ENCODE peak calls at places on chromosomes 7 and 10, in five cellular contexts. One of them, this sample, is unnamed.
A peak's percentile ranks its signal among the peaks of the same experiment; 100 is the strongest.

GRCh38 chr7:43439631-43440401 is 143.1 kb upstream of the STK17A start:
- DNase-seq in BJ: no peak
- DNase-seq in mammary epithelial cell: peak; percentile 26
- DNase-seq in A673: peak; percentile 77
- DNase-seq in HL-60: peak; percentile 47
- DNase-seq in this sample: no peak

GRCh38 chr7:2018786-2019692 is 213.7 kb downstream of the MAD1L1 start:
- DNase-seq in BJ: peak; percentile 70
- DNase-seq in mammary epithelial cell: no peak
- DNase-seq in A673: peak; percentile 67
- DNase-seq in HL-60: peak; percentile 85
- DNase-seq in this sample: peak; percentile 18

GRCh38 chr10:32111585-32111984 is 55.4 kb upstream of the KIF5B start:
- DNase-seq in BJ: no peak
- DNase-seq in mammary epithelial cell: no peak
- DNase-seq in A673: no peak
- DNase-seq in HL-60: no peak
- DNase-seq in this sample: no peak

GRCh38 chr10:59971915-59972314 is 65.6 kb upstream of the CCDC6 start:
- DNase-seq in BJ: no peak
- DNase-seq in mammary epithelial cell: peak; percentile 43
- DNase-seq in A673: no peak
- DNase-seq in HL-60: no peak
- DNase-seq in this sample: peak; percentile 47

GRCh38 chr7:42993038-42993437 is 60.9 kb downstream of the MRPL32 start:
- DNase-seq in BJ: no peak
- DNase-seq in mammary epithelial cell: no peak
- DNase-seq in A673: no peak
- DNase-seq in HL-60: no peak
- DNase-seq in this sample: no peak

GRCh38 chr7:33845991-33846509 is 59.3 kb upstream of the BMPER start:
- DNase-seq in BJ: no peak
- DNase-seq in mammary epithelial cell: no peak
- DNase-seq in A673: no peak
- DNase-seq in HL-60: no peak
- DNase-seq in this sample: no peak

GRCh38 chr10:88840881-88841280 is 10.8 kb downstream of the ANKRD22 start:
- DNase-seq in BJ: no peak
- DNase-seq in mammary epithelial cell: no peak
- DNase-seq in A673: no peak
- DNase-seq in HL-60: peak; percentile 59
- DNase-seq in this sample: no peak

GRCh38 chr10:52778511-52779392 is 6.2 kb upstream of the MBL2 start:
- DNase-seq in BJ: no peak
- DNase-seq in mammary epithelial cell: no peak
- DNase-seq in A673: peak; percentile 54
- DNase-seq in HL-60: no peak
- DNase-seq in this sample: no peak

GRCh38 chr10:89888647-89889046 is 187.3 kb downstream of the KIF20B start:
- DNase-seq in BJ: no peak
- DNase-seq in mammary epithelial cell: no peak
- DNase-seq in A673: no peak
- DNase-seq in HL-60: no peak
- DNase-seq in this sample: no peak

GRCh38 chr7:101814996-101815825 is 2.2 kb upstream of the CUX1 start:
- DNase-seq in BJ: no peak
- DNase-seq in mammary epithelial cell: peak; percentile 21
- DNase-seq in A673: peak; percentile 61
- DNase-seq in HL-60: peak; percentile 55
- DNase-seq in this sample: no peak

GRCh38 chr7:121531175-121532070 is 135.3 kb upstream of the FAM3C start:
- DNase-seq in BJ: no peak
- DNase-seq in mammary epithelial cell: peak; percentile 56
- DNase-seq in A673: peak; percentile 82
- DNase-seq in HL-60: no peak
- DNase-seq in this sample: no peak

DNA sequence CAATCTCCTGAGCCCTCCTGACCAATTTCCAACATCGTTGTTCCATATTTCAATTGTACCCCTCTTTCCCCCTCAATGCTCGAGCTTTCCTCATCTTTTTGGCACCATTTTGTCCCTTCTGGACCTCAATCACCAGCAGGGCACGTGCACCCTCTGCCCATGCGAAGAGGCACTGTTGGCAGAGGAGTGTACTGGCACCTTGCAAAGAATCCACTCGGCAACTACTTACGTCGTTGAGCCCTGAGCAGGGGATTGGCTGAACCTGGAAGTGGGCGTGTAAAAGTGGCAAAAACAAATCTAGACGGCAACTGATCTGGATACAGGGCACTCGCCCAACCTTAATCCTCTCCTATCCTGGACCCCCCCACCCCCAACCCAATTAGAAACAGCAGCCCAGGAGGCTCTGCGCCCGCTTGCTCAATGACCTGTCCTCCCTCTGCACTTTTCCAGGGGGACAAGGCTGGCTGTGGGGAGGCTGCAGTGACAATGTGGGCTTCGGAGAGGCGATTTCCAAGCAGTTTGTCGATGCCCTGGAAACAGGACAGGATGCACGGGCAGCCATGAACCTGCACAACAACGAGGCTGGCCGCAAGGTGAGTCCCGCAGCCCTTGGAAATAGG is 18.8 kb downstream of the WNT8B start:
- DNase-seq in BJ: peak; percentile 52
- DNase-seq in mammary epithelial cell: peak; percentile 82
- DNase-seq in A673: peak; percentile 91
- DNase-seq in HL-60: peak; percentile 88
- DNase-seq in this sample: peak; percentile 45
- H3K4me3 ChIP-seq in BJ: peak overlapping the region; percentile 21
- H3K4me3 ChIP-seq in mammary epithelial cell: peak overlapping the region; percentile 12
- H3K4me3 ChIP-seq in A673: peak overlapping the region; percentile 49
- H3K4me3 ChIP-seq in HL-60: peak overlapping the region; percentile 9
- H3K4me3 ChIP-seq in this sample: peak overlapping the region; percentile 32

GRCh38 chr7:104096683-104097082 is 107.2 kb upstream of the RELN start:
- DNase-seq in BJ: no peak
- DNase-seq in mammary epithelial cell: peak; percentile 36
- DNase-seq in A673: peak; percentile 54
- DNase-seq in HL-60: no peak
- DNase-seq in this sample: no peak
- TF ChIP-seq CTCF in BJ: peak; percentile 22
- TF ChIP-seq CTCF in mammary epithelial cell: peak; percentile 60
- TF ChIP-seq CTCF in A673: peak; percentile 46
- TF ChIP-seq CTCF in HL-60: no peak
- TF ChIP-seq CTCF in this sample: no peak

DNA sequence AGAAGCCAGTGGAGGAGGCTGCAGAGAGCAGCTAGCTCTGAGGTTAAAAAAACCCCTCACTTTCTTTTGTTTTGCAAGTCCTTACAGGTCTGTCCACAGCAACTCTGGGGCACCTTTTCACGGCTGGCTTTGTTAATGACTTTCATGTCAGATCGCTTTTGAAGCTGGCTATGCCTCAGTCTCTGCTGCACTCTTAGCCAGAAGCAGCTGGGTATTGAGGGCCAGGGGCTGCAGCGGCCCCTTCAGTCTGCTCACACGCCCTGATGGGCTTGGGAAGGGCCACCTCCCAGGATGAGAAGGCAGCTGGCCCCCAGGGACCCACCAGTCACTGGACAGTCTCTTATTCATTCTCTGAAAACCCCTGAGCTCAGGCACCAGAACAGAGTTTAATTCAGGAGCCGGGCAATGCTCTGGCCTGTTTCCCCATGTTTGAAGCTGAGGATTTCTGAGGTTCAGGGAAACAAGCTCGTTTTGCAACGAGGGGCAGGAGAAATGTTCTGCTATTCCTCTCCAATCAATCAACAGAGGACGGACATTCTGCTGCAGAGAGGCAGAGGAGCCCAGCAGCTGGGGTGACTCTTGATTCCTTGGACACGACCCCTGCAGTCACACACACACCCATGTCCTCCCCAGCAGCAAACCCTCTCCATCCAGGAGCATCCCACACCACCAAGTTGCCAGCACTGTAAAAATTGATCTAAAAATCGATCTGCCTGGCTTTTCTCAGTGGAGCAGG is 31.0 kb downstream of the TRIM8 start:
- DNase-seq in BJ: no peak
- DNase-seq in mammary epithelial cell: peak; percentile 49
- DNase-seq in A673: no peak
- DNase-seq in HL-60: no peak
- DNase-seq in this sample: no peak
- H3K4me3 ChIP-seq in BJ: no peak overlapping the region
- H3K4me3 ChIP-seq in mammary epithelial cell: no peak overlapping the region
- H3K4me3 ChIP-seq in A673: no peak overlapping the region
- H3K4me3 ChIP-seq in HL-60: no peak overlapping the region
- H3K4me3 ChIP-seq in this sample: no peak overlapping the region

GRCh38 chr10:80945267-80945880 is 407.7 kb downstream of the SH2D4B start:
- DNase-seq in BJ: no peak
- DNase-seq in mammary epithelial cell: no peak
- DNase-seq in A673: peak; percentile 9
- DNase-seq in HL-60: peak; percentile 21
- DNase-seq in this sample: no peak
- TF ChIP-seq CTCF in BJ: no peak
- TF ChIP-seq CTCF in mammary epithelial cell: peak; percentile 60
- TF ChIP-seq CTCF in A673: peak; percentile 52
- TF ChIP-seq CTCF in HL-60: peak; percentile 44
- TF ChIP-seq CTCF in this sample: peak; percentile 90

GRCh38 chr7:50793947-50794570 is 11.4 kb upstream of the GRB10 start:
- DNase-seq in BJ: no peak
- DNase-seq in mammary epithelial cell: no peak
- DNase-seq in A673: no peak
- DNase-seq in HL-60: no peak
- DNase-seq in this sample: no peak
- H3K4me3 ChIP-seq in BJ: peak overlapping the region; percentile 49
- H3K4me3 ChIP-seq in mammary epithelial cell: no peak overlapping the region
- H3K4me3 ChIP-seq in A673: no peak overlapping the region
- H3K4me3 ChIP-seq in HL-60: peak overlapping the region; percentile 29
- H3K4me3 ChIP-seq in this sample: peak overlapping the region; percentile 47